ENCODE peak calls at places on chromosomes 11 and 22, in seven cellular contexts. E, T, O, C, A, V and S are unnamed samples.

GRCh38 chr11:64007629-64008282 is 21.5 kb downstream of the OTUB1 start:
- DNase-seq in E (peak), T (peak), O (no peak), C (peak), A (peak), V (peak), S (peak)

GRCh38 chr11:8315463-8315862 is 51.8 kb upstream of the LMO1 start:
- DNase-seq in E (no peak), T (no peak), O (no peak), C (no peak), A (no peak), V (no peak), S (no peak)

GRCh38 chr11:84721561-84721961 is 905.6 kb downstream of the DLG2 start:
- DNase-seq in E (no peak), T (no peak), O (no peak), C (no peak), A (no peak), V (no peak), S (no peak)

GRCh38 chr11:58958500-58958899 is 19.2 kb downstream of the GLYATL1 start:
- DNase-seq in E (no peak), T (peak), O (no peak), C (no peak), A (peak), V (peak), S (no peak)

GRCh38 chr11:122207921-122208764 is 92.1 kb upstream of the BLID start:
- DNase-seq in E (no peak), T (no peak), O (no peak), C (peak), A (peak), V (peak), S (peak)

GRCh38 chr11:82458777-82459176 is 274.9 kb downstream of the FAM181B start:
- DNase-seq in E (no peak), T (no peak), O (no peak), C (no peak), A (no peak), V (no peak), S (no peak)

GRCh38 chr11:110818032-110818687 is 105.9 kb upstream of the ARHGAP20 start:
- DNase-seq in E (no peak), T (no peak), O (no peak), C (peak), A (peak), V (peak), S (peak)

GRCh38 chr11:76337918-76338317 is 43.0 kb downstream of the THAP12 start:
- DNase-seq in E (no peak), T (no peak), O (no peak), C (no peak), A (no peak), V (no peak), S (no peak)

GRCh38 chr11:8202428-8203160 is 33.8 kb upstream of the RIC3 start:
- DNase-seq in E (no peak), T (peak), O (no peak), C (no peak), A (no peak), V (no peak), S (no peak)

GRCh38 chr11:118152552-118153471 is at the start of gene SCN4B:
- DNase-seq in E (peak), T (peak), O (no peak), C (peak), A (peak), V (peak), S (peak)

GRCh38 chr22:24834845-24835570 is 29.0 kb downstream of the SGSM1 start:
- DNase-seq in E (no peak), T (peak), O (no peak), C (peak), A (peak), V (no peak), S (peak)

GRCh38 chr11:125903753-125904659 is at the start of gene DDX25:
- DNase-seq in E (peak), T (peak), O (no peak), C (no peak), A (no peak), V (no peak), S (no peak)

GRCh38 chr11:11931461-11932055 is 76.9 kb downstream of the DKK3 start:
- DNase-seq in E (no peak), T (no peak), O (no peak), C (peak), A (peak), V (peak), S (peak)

GRCh38 chr11:68825603-68826002 is 16.1 kb downstream of the CPT1A start:
- DNase-seq in E (no peak), T (peak), O (no peak), C (no peak), A (no peak), V (no peak), S (peak)

GRCh38 chr11:57515332-57516060 is at the start of gene SLC43A1:
- DNase-seq in E (no peak), T (peak), O (no peak), C (peak), A (peak), V (peak), S (peak)

GRCh38 chr11:1640076-1640946 is 10.7 kb downstream of the KRTAP5-5 start:
- DNase-seq in E (peak), T (peak), O (no peak), C (no peak), A (peak), V (peak), S (peak)

GRCh38 chr11:134358165-134358852 is 26.5 kb downstream of the GLB1L2 start:
- DNase-seq in E (no peak), T (no peak), O (no peak), C (no peak), A (no peak), V (no peak), S (no peak)

GRCh38 chr11:10909141-10909883 is 51.5 kb upstream of the ZBED5 start:
- DNase-seq in E (no peak), T (no peak), O (no peak), C (no peak), A (peak), V (peak), S (no peak)

GRCh38 chr22:43001271-43002197 is 13.4 kb downstream of the PACSIN2 start:
- DNase-seq in E (peak), T (no peak), O (no peak), C (peak), A (peak), V (peak), S (peak)

GRCh38 chr22:34841321-34841901 is 224.5 kb upstream of the ISX start:
- DNase-seq in E (no peak), T (no peak), O (no peak), C (no peak), A (no peak), V (no peak), S (no peak)

DNA sequence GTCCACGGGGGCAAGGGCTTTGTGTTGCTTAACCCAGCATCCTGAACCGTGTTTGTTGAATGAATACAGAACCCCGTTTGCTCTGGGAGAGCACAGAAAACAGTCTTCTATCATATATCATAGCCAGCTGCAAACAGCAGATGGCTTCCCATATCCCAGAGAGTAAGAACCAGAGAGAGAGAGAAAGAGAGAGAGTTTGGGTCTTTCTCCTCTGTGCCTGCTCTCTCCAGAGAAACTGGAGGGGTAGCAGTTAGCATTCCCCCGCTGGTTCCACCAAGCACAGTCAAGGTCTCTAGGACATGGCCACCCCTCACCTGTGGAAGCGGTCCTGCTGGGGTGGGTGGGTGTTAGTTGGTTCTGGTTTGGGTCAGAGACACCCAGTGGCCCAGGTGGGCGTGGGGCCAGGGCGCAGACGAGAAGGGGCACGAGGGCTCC is 487 bp upstream of the TIMP3 start:
- DNase-seq in E (no peak), T (no peak), O (no peak), C (peak), A (peak), V (peak), S (no peak)
- H3K4me3 ChIP-seq in E (peak), T (peak), O (no peak), C (peak), A (peak), V (peak), S (peak)

GRCh38 chr11:73140213-73141030 is 1.7 kb downstream of the FCHSD2 start:
- DNase-seq in E (peak), T (peak), O (no peak), C (peak), A (peak), V (peak), S (peak)

GRCh38 chr11:73137942-73138274 is 4.2 kb downstream of the FCHSD2 start:
- DNase-seq in E (no peak), T (no peak), O (no peak), C (no peak), A (no peak), V (no peak), S (no peak)

GRCh38 chr11:73141309-73142127 is 600 bp downstream of the FCHSD2 start:
- DNase-seq in E (peak), T (peak), O (no peak), C (peak), A (peak), V (peak), S (peak)

GRCh38 chr11:73141031-73141308 is 1.1 kb downstream of the FCHSD2 start:
- DNase-seq in E (peak), T (no peak), O (no peak), C (no peak), A (no peak), V (peak), S (no peak)

GRCh38 chr11:73139476-73140198 is 2.5 kb downstream of the FCHSD2 start:
- DNase-seq in E (no peak), T (no peak), O (no peak), C (peak), A (peak), V (peak), S (peak)
- H3K4me3 ChIP-seq in E (peak), T (no peak), O (peak), C (peak), A (peak), V (peak), S (no peak)

DNA sequence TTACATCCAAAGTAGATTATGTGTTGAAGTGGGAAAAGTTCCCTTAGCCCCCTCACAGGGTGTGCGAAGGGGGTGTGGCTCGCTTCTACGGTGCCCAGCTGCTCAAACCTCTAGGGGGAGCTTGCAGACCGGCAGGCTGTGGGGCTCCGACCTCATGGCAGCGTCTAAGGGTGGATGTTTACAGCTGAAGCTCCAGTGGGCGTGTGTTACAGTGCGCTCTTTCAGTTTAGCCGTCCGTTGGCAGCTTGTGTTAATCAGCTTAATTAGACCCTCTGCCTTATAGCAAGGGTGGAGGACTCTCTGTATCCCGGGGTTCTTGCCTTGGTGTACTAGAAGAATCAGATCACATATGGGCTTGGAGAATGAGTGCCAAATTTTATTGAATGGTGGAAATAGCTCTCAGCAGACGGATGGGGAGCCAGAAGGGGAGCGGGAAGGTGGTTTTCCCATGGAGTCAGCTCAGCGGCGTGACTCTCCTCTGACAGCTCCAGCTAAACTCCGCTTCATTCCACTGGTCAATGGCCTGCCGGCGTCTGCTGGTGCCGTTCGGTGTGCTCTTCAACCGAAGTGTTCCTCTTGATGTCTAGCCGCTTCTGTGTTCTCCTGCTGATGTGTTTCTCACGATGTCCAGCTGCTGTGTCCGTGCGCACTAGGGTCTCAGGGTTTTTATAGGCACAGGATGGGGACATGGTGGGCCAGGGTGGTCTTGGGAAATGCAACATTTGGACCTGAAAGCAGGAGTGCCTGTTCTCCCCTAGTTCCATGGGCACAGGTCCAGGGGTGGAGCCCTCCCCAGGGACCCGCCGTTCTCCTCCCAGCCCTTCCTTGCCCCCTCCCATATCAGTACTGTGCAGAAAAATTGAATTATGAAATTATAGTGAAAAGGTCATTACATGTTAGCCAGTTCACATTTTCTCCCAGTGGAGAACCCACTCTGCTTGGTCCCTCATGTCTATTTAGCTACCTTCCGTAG is 28.6 kb upstream of the OR10G7 start:
- DNase-seq in E (no peak), T (peak), O (peak), C (peak), A (peak), V (peak), S (peak)
- H3K4me3 ChIP-seq in E (peak), T (no peak), O (peak), C (peak), A (peak), V (peak), S (peak)

DNA sequence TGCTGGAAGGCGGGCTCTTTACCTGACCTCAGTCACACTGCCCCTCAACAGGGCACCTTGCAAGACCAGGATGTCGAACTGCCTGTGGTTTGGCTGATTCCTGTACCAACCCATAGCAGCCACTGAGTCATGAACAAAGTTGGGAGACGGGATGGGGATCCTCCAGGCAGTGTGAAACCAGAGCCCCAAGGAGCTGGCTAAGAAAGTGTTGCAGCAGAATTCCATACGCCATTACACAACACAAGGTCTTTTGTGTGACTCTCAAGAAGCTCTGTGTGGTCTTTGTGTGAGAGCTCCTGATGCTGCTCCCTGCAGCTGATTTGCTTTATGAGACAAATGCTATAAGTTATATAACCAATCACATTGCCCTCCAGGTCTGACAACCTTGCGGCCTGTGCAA is 617.7 kb downstream of the OPCML start:
- DNase-seq in E (no peak), T (no peak), O (no peak), C (no peak), A (no peak), V (no peak), S (no peak)
- H3K4me3 ChIP-seq in E (no peak), T (no peak), O (no peak), C (no peak), A (no peak), V (no peak), S (no peak)

DNA sequence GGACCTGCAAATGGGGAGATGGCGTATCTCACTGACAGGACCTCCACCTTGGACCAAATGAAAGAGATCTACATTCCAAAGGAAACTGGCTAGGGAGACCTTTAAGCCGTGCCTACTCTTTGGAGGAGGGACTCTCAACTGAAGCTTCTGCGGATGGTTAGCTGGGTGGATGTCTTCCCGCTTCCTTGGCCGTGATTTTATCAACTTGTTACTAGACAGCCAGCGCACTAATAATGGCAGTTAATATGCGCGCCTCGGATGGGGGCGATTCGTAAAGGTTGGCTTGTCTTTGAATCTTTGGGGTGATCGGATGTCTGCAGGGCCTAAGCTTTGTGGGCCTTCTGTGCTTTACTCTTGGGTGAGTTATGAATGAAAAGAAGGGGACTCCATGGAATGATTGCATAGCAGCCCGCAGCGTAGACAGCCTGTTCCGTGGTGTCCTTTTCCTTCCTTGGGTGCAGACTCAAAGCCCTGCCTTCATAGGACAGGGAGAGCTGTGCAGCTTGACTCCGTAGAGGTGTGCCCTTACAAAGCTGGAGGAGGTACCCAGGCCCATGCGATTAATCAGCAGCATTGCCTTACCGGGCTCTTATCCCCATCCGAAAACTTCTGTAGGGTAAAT is 1.5 kb downstream of the ZNRF3 start:
- DNase-seq in E (no peak), T (no peak), O (no peak), C (no peak), A (no peak), V (no peak), S (no peak)
- H3K4me3 ChIP-seq in E (peak), T (peak), O (no peak), C (peak), A (peak), V (peak), S (peak)

DNA sequence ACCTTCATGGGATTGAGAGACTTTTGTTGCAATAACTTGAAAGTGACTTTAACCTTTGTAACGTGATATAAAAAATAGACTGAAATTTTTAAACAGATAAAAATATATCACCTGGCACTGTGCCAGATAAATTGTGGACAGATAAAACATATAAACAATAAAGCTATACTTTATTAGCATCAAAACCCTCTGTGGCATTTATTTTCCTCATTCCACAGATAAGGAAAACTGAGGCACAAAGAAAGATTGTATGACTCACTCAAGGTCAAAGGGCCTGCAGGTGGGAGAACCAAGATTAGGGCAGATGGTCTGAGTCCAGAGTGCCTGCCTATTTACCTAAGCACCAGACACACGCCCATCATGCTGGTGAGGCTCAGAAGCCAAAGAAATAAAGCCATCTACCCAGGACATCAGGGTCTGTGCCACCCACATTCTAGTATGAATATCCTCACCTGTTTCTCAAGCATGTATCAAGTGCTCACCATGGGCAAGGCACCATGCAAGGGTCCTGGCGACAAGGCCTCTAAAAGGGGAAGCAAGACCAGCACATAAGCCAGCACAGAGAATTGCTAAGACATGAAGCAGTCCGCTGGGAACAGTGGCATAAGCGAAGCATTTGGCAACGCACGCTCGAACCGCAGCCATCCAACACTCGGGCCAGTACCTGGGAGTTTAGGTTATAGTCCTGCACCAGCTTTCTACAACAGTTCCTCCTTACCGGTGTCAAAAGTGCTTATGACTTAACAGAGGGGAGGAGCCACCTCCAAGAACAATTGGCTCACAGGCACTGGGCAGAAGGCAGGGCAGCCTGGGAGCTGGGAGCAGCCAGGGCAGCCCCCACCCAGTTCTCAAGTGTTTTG is 17.6 kb downstream of the MYH9 start:
- DNase-seq in E (no peak), T (no peak), O (no peak), C (no peak), A (peak), V (peak), S (peak)
- H3K4me3 ChIP-seq in E (no peak), T (no peak), O (peak), C (no peak), A (no peak), V (no peak), S (no peak)

GRCh38 chr22:50044485-50045143 is 13.5 kb downstream of the TTLL8 start:
- DNase-seq in E (no peak), T (no peak), O (no peak), C (no peak), A (no peak), V (no peak), S (no peak)
- H3K4me3 ChIP-seq in E (no peak), T (no peak), O (no peak), C (no peak), A (no peak), V (no peak), S (no peak)